ENCODE peak calls at places on chromosome 1, in five cellular contexts. Q, A, V, N and I are unnamed samples.

GRCh38 chr1:203166192-203166940 is 9.3 kb downstream of the MYBPH start:
- DNase-seq in A (no peak), Q (peak), V (no peak), N (peak), I (peak)

GRCh38 chr1:89850844-89851410 is 30.1 kb downstream of the LRRC8D start:
- DNase-seq in Q (no peak), A (no peak), V (no peak), N (no peak), I (no peak)

GRCh38 chr1:29962831-29963247 is 726.5 kb downstream of the PTPRU start:
- DNase-seq in A (no peak), V (no peak), N (no peak), Q (no peak), I (no peak)

GRCh38 chr1:209505044-209505443 is 78.5 kb upstream of the CAMK1G start:
- DNase-seq in A (no peak), Q (no peak), V (no peak), N (no peak), I (no peak)

GRCh38 chr1:63034256-63034655 is 250.3 kb downstream of the ATG4C start:
- DNase-seq in Q (no peak), V (no peak), A (no peak), N (no peak), I (no peak)

GRCh38 chr1:17594690-17595601 is 55.4 kb downstream of the ARHGEF10L start:
- DNase-seq in A (no peak), N (no peak), V (no peak), Q (no peak), I (peak)

GRCh38 chr1:161721738-161722343 is 497 bp downstream of the FCRLB start:
- DNase-seq in Q (no peak), A (no peak), V (no peak), N (no peak), I (peak)

GRCh38 chr1:59638172-59638800 is 176.5 kb upstream of the HOOK1 start:
- DNase-seq in N (peak), A (peak), V (no peak), Q (peak), I (no peak)

GRCh38 chr1:92184632-92185031 is 33.1 kb upstream of the C1orf146 start:
- DNase-seq in Q (no peak), N (no peak), V (no peak), A (no peak), I (no peak)

GRCh38 chr1:65319141-65319540 is 9.8 kb downstream of the DNAJC6 start:
- DNase-seq in V (no peak), N (no peak), A (no peak), Q (no peak), I (no peak)

GRCh38 chr1:13700521-13701273 is 709 bp downstream of the PRDM2 start:
- DNase-seq in V (peak), Q (peak), N (no peak), A (peak), I (peak)

GRCh38 chr1:13697738-13698137 is 2.2 kb upstream of the PRDM2 start:
- DNase-seq in N (no peak), V (no peak), Q (no peak), A (no peak), I (peak)

GRCh38 chr1:13699936-13700520 is at the start of gene PRDM2:
- DNase-seq in V (peak), Q (peak), A (peak), N (no peak), I (peak)

GRCh38 chr1:13701274-13701650 is 1.3 kb downstream of the PRDM2 start:
- DNase-seq in Q (no peak), A (no peak), N (no peak), V (no peak), I (no peak)

GRCh38 chr1:13699510-13699909 is 478 bp upstream of the PRDM2 start:
- DNase-seq in A (no peak), V (no peak), N (no peak), Q (no peak), I (peak)
- H3K4me3 ChIP-seq in A (peak), V (peak), N (no peak), Q (peak), I (peak)

DNA sequence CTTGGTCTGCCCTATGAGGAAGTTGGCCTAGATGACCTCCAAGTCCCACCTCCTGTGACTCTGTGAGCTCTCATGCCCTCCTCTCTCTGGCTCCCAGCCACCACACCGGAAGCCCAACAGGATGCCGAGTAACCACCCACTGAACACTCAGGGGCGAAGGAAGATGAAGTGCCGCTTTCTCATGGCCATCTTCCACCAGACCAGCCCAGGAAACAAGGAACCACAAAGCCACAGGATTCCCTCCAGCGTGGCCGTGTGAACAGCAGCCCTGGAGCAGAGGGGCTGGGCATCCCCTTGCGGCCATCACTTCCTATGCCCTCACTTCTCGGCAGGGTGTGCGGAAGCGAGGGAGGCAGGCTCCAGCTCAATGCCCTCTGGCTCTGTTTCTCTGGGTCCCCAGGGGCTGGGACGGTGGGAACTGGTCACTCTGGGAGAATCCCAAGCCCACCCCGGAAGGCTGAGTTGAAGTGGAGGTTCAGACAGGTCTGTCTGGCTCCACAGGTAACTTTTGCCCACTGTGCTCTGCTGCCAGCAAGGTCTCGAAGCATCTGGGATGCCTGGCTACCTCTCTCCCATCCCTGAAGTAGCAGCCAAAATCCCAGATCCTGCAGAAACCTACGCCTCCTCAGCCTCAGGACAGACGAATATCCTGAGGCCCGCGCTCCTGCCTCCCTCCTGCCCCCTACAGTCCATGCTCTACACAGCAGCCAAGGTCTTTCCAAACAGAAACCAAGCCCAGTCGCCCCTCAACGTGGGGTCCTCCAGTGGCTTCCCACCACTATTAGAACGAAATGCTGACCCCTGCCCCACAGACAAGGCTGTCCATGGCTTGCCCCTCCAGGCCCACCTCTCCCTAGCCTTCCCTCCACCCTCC is 44.2 kb upstream of the ECE1 start:
- DNase-seq in A (peak), Q (peak), V (peak), N (no peak), I (peak)
- TF ChIP-seq CTCF in A (peak), Q (peak), V (peak), N (peak), I (peak)

GRCh38 chr1:217087981-217088380 is 364.8 kb upstream of the ESRRG start:
- DNase-seq in A (no peak), V (no peak), N (no peak), Q (no peak), I (no peak)

GRCh38 chr1:217088521-217089221 is 365.4 kb upstream of the ESRRG start:
- DNase-seq in V (no peak), N (no peak), Q (no peak), A (no peak), I (no peak)

GRCh38 chr1:217090073-217090911 is 367.1 kb upstream of the ESRRG start:
- DNase-seq in A (no peak), N (no peak), V (no peak), Q (no peak), I (no peak)

GRCh38 chr1:217091601-217092000 is 368.4 kb upstream of the ESRRG start:
- DNase-seq in N (no peak), V (no peak), A (no peak), Q (no peak), I (no peak)

DNA sequence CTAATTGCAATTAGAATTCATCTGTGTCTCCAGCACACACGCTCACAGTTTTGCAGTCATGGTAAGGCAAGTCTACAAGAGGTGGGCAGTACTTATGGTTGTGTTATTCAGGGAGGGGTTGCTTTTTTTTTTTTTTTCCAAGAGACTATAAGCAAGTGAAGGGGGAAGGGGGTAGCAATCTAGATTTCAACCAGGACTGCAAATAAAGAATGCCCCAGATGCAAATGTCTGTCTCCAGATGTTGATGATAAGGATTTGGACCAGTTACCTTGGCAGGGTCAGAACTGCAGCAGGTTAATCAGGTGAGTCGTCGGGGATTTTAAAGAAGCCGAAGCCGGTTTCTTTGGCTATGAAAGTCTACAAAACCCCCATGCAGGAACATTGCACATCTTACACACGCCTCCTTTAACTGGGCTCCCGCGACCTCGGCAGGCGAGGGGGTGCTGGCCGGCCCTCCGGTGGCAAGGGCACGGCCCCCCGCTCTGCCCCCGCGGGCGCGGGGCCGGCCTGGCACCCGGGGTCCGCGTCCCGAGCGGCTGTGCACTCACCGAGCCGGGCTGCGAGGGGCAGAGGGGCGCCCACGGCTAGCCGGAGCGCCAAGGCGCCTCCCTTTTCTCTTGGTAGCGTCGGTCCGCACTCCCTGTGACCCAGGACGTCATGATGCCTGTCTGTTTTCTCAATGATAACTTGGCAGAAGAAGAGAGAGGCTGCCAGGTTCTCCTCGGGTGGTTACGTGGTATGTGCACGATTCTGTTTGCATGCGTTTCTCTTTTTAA is 366.2 kb upstream of the ESRRG start:
- DNase-seq in N (no peak), Q (no peak), A (no peak), V (no peak), I (no peak)
- TF ChIP-seq POLR2A in N (no peak), Q (no peak), A (no peak), V (no peak), I (no peak)

DNA sequence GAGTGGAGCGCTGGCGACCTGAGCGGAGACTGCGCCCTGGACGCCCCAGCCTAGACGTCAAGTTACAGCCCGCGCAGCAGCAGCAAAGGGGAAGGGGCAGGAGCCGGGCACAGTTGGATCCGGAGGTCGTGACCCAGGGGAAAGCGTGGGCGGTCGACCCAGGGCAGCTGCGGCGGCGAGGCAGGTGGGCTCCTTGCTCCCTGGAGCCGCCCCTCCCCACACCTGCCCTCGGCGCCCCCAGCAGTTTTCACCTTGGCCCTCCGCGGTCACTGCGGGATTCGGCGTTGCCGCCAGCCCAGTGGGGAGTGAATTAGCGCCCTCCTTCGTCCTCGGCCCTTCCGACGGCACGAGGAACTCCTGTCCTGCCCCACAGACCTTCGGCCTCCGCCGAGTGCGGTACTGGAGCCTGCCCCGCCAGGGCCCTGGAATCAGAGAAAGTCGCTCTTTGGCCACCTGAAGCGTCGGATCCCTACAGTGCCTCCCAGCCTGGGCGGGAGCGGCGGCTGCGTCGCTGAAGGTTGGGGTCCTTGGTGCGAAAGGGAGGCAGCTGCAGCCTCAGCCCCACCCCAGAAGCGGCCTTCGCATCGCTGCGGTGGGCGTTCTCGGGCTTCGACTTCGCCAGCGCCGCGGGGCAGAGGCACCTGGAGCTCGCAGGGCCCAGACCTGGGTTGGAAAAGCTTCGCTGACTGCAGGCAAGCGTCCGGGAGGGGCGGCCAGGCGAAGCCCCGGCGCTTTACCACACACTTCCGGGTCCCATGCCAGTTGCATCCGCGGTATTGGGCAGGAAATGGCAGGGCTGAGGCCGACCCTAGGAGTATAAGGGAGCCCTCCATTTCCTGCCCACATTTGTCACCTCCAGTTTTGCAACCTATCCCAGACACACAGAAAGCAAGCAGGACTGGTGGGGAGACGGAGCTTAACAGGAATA is 4.2 kb downstream of the TFAP2E start:
- DNase-seq in Q (no peak), A (peak), N (no peak), V (no peak), I (peak)
- H3K4me3 ChIP-seq in Q (no peak), A (peak), N (no peak), V (peak), I (peak)